ENCODE peak calls at places on chromosome 17, in nine cellular contexts. Y is stimulated activated CD8-positive, alpha-beta memory T cell treated with anti-CD3 and anti-CD28 coated beads, Interleukin-7, amount 100 ng/mL, for 24 hours; H is cardiac fibroblast; P is left cardiac atrium; N is activated CD8-positive, alpha-beta T cell treated with anti-CD3 and anti-CD28 coated beads for 36 hours; A is hypothalamus; M is OCI-LY7; D is A549; J is NCI-H1092 treated with DMSO at 0.1 percent for 48 hours. S is an unnamed sample.
A peak's percentile ranks its signal among the peaks of the same experiment; 100 is the strongest.

GRCh38 chr17:69716571-69716970 is 302.1 kb downstream of the MAP2K6 start:
- DNase-seq in Y (no peak), H (no peak), P (no peak), N (no peak), A (no peak), M (no peak), D (no peak), J (no peak), S (no peak)

GRCh38 chr17:1606352-1606985 is 22.2 kb downstream of the SLC43A2 start:
- DNase-seq in Y (no peak), H (no peak), P (no peak), N (peak; percentile 73), A (no peak), M (no peak), D (no peak), J (peak; percentile 1), S (no peak)

GRCh38 chr17:71237903-71238538 is 882.8 kb upstream of the SOX9 start:
- DNase-seq in Y (no peak), H (peak; percentile 46), P (no peak), N (no peak), A (no peak), M (peak; percentile 39), D (peak; percentile 37), J (peak; percentile 83), S (peak; percentile 2)

GRCh38 chr17:38539386-38539785 is 66.4 kb downstream of the SRCIN1 start:
- DNase-seq in Y (no peak), H (no peak), P (no peak), N (no peak), A (no peak), M (no peak), D (no peak), J (peak; percentile 71), S (no peak)

GRCh38 chr17:79864617-79865250 is 25.5 kb upstream of the CBX4 start:
- DNase-seq in Y (no peak), H (no peak), P (peak; percentile 5), N (no peak), A (no peak), M (no peak), D (no peak), J (no peak), S (no peak)

GRCh38 chr17:31100840-31101239 is 6.1 kb downstream of the NF1 start:
- DNase-seq in Y (no peak), H (no peak), P (no peak), N (no peak), A (no peak), M (no peak), D (no peak), J (no peak), S (no peak)

GRCh38 chr17:5237541-5238016 is 2.9 kb upstream of the SCIMP start:
- DNase-seq in Y (peak; percentile 17), H (peak; percentile 78), P (peak; percentile 48), N (peak; percentile 81), A (no peak), M (peak; percentile 96), D (peak; percentile 90), J (peak; percentile 14), S (peak; percentile 83)

GRCh38 chr17:42553866-42554249 is 1.1 kb downstream of the HSD17B1 start:
- DNase-seq in Y (no peak), H (peak; percentile 26), P (no peak), N (peak; percentile 45), A (no peak), M (no peak), D (no peak), J (no peak), S (peak; percentile 26)

GRCh38 chr17:20896153-20896649 is 146.6 kb downstream of the USP22 start:
- DNase-seq in Y (no peak), H (peak; percentile 3), P (peak; percentile 27), N (peak; percentile 25), A (no peak), M (no peak), D (peak; percentile 13), J (no peak), S (no peak)

GRCh38 chr17:11086623-11087022 is 154.4 kb upstream of the SHISA6 start:
- DNase-seq in Y (no peak), H (no peak), P (no peak), N (no peak), A (no peak), M (no peak), D (no peak), J (no peak), S (no peak)

GRCh38 chr17:4665027-4665426 is 23.5 kb upstream of the ALOX15 start:
- DNase-seq in Y (no peak), H (no peak), P (no peak), N (no peak), A (no peak), M (no peak), D (no peak), J (no peak), S (no peak)

GRCh38 chr17:45127583-45128300 is 4.6 kb downstream of the PLCD3 start:
- DNase-seq in Y (no peak), H (no peak), P (peak; percentile 80), N (no peak), A (no peak), M (no peak), D (peak; percentile 82), J (no peak), S (no peak)

GRCh38 chr17:74924250-74924948 is at the start of gene OTOP2:
- DNase-seq in Y (no peak), H (no peak), P (no peak), N (no peak), A (no peak), M (no peak), D (no peak), J (no peak), S (peak; percentile 45)

GRCh38 chr17:72591500-72592241 is 470.9 kb downstream of the SOX9 start:
- DNase-seq in Y (no peak), H (peak; percentile 41), P (no peak), N (peak; percentile 28), A (no peak), M (no peak), D (no peak), J (peak; percentile 33), S (no peak)

GRCh38 chr17:7841309-7841621 is 7.2 kb downstream of the KDM6B start:
- DNase-seq in Y (no peak), H (no peak), P (no peak), N (no peak), A (no peak), M (no peak), D (no peak), J (peak; percentile 42), S (no peak)

S was measured in NB4.